ENCODE peak calls at places on chromosomes 13 and 19, in eight cellular contexts. One of them, this sample, is unnamed.
A peak's percentile ranks its signal among the peaks of the same experiment; 100 is the strongest.

GRCh38 chr13:102195566-102196462 is 206.0 kb downstream of the FGF14 start:
- DNase-seq in PC-3: peak; percentile 21
- DNase-seq in tibial nerve: no peak
- DNase-seq in CD4-positive, alpha-beta T cell: no peak
- DNase-seq in GM10248: no peak
- DNase-seq in cardiac muscle cell: no peak
- DNase-seq in left ventricle myocardium inferior: no peak
- DNase-seq in ovary: no peak
- DNase-seq in this sample: no peak

GRCh38 chr13:108313382-108313781 is 43.9 kb downstream of the TNFSF13B start:
- DNase-seq in cardiac muscle cell: no peak
- DNase-seq in PC-3: no peak
- DNase-seq in tibial nerve: no peak
- DNase-seq in CD4-positive, alpha-beta T cell: no peak
- DNase-seq in ovary: no peak
- DNase-seq in left ventricle myocardium inferior: no peak
- DNase-seq in GM10248: no peak
- DNase-seq in this sample: no peak

GRCh38 chr19:3506384-3507340 is 551 bp downstream of the FZR1 start:
- DNase-seq in CD4-positive, alpha-beta T cell: no peak
- DNase-seq in tibial nerve: peak; percentile 12
- DNase-seq in PC-3: peak; percentile 7
- DNase-seq in cardiac muscle cell: no peak
- DNase-seq in left ventricle myocardium inferior: peak; percentile 42
- DNase-seq in GM10248: peak; percentile 55
- DNase-seq in ovary: peak; percentile 74
- DNase-seq in this sample: peak; percentile 5

GRCh38 chr13:28045861-28046260 is 54.5 kb downstream of the FLT3 start:
- DNase-seq in PC-3: no peak
- DNase-seq in ovary: no peak
- DNase-seq in cardiac muscle cell: no peak
- DNase-seq in CD4-positive, alpha-beta T cell: no peak
- DNase-seq in GM10248: no peak
- DNase-seq in left ventricle myocardium inferior: no peak
- DNase-seq in tibial nerve: no peak
- DNase-seq in this sample: no peak

GRCh38 chr13:75357576-75358295 is 124.2 kb downstream of the TBC1D4 start:
- DNase-seq in PC-3: peak; percentile 76
- DNase-seq in ovary: no peak
- DNase-seq in GM10248: peak; percentile 67
- DNase-seq in left ventricle myocardium inferior: no peak
- DNase-seq in cardiac muscle cell: peak; percentile 79
- DNase-seq in tibial nerve: no peak
- DNase-seq in CD4-positive, alpha-beta T cell: peak; percentile 23
- DNase-seq in this sample: peak; percentile 46

GRCh38 chr19:7642295-7643046 is 5.6 kb downstream of the STXBP2 start:
- DNase-seq in tibial nerve: no peak
- DNase-seq in PC-3: no peak
- DNase-seq in cardiac muscle cell: no peak
- DNase-seq in ovary: no peak
- DNase-seq in GM10248: no peak
- DNase-seq in left ventricle myocardium inferior: no peak
- DNase-seq in CD4-positive, alpha-beta T cell: no peak
- DNase-seq in this sample: no peak

GRCh38 chr13:42114912-42115311 is 66.5 kb downstream of the DGKH start:
- DNase-seq in PC-3: peak; percentile 42
- DNase-seq in tibial nerve: no peak
- DNase-seq in cardiac muscle cell: no peak
- DNase-seq in GM10248: no peak
- DNase-seq in left ventricle myocardium inferior: no peak
- DNase-seq in CD4-positive, alpha-beta T cell: no peak
- DNase-seq in ovary: no peak
- DNase-seq in this sample: no peak

GRCh38 chr19:17883627-17884413 is 12.1 kb downstream of the SLC5A5 start:
- DNase-seq in tibial nerve: no peak
- DNase-seq in ovary: no peak
- DNase-seq in left ventricle myocardium inferior: no peak
- DNase-seq in cardiac muscle cell: no peak
- DNase-seq in PC-3: no peak
- DNase-seq in CD4-positive, alpha-beta T cell: no peak
- DNase-seq in GM10248: no peak
- DNase-seq in this sample: no peak

GRCh38 chr13:45833663-45834062 is 17.9 kb downstream of the SIAH3 start:
- DNase-seq in ovary: no peak
- DNase-seq in PC-3: peak; percentile 64
- DNase-seq in CD4-positive, alpha-beta T cell: no peak
- DNase-seq in GM10248: no peak
- DNase-seq in cardiac muscle cell: peak; percentile 20
- DNase-seq in tibial nerve: no peak
- DNase-seq in left ventricle myocardium inferior: peak; percentile 35
- DNase-seq in this sample: no peak

GRCh38 chr13:20525601-20526544 is at the start of gene CRYL1:
- DNase-seq in tibial nerve: peak; percentile 58
- DNase-seq in cardiac muscle cell: peak; percentile 66
- DNase-seq in CD4-positive, alpha-beta T cell: peak; percentile 56
- DNase-seq in PC-3: peak; percentile 83
- DNase-seq in left ventricle myocardium inferior: peak; percentile 89
- DNase-seq in GM10248: peak; percentile 85
- DNase-seq in ovary: peak; percentile 78
- DNase-seq in this sample: peak; percentile 78

GRCh38 chr19:17627921-17628320 is 60.2 kb downstream of the UNC13A start:
- DNase-seq in CD4-positive, alpha-beta T cell: no peak
- DNase-seq in PC-3: no peak
- DNase-seq in ovary: no peak
- DNase-seq in GM10248: no peak
- DNase-seq in left ventricle myocardium inferior: no peak
- DNase-seq in cardiac muscle cell: no peak
- DNase-seq in tibial nerve: no peak
- DNase-seq in this sample: no peak

GRCh38 chr19:28710278-28710677 is 502.7 kb downstream of the UQCRFS1 start:
- DNase-seq in cardiac muscle cell: peak; percentile 82
- DNase-seq in GM10248: no peak
- DNase-seq in PC-3: peak; percentile 65
- DNase-seq in tibial nerve: peak; percentile 28
- DNase-seq in left ventricle myocardium inferior: no peak
- DNase-seq in ovary: no peak
- DNase-seq in CD4-positive, alpha-beta T cell: no peak
- DNase-seq in this sample: peak; percentile 19

GRCh38 chr13:83340170-83340569 is 542.1 kb downstream of the SLITRK1 start:
- DNase-seq in tibial nerve: no peak
- DNase-seq in PC-3: no peak
- DNase-seq in GM10248: no peak
- DNase-seq in left ventricle myocardium inferior: no peak
- DNase-seq in CD4-positive, alpha-beta T cell: no peak
- DNase-seq in cardiac muscle cell: no peak
- DNase-seq in ovary: no peak
- DNase-seq in this sample: no peak

GRCh38 chr19:50697414-50698124 is 22.0 kb downstream of the SHANK1 start:
- DNase-seq in GM10248: no peak
- DNase-seq in PC-3: no peak
- DNase-seq in left ventricle myocardium inferior: no peak
- DNase-seq in ovary: no peak
- DNase-seq in tibial nerve: no peak
- DNase-seq in CD4-positive, alpha-beta T cell: no peak
- DNase-seq in cardiac muscle cell: no peak
- DNase-seq in this sample: no peak

GRCh38 chr19:10871711-10872550 is 578 bp downstream of the CARM1 start:
- DNase-seq in CD4-positive, alpha-beta T cell: peak; percentile 20
- DNase-seq in PC-3: peak; percentile 19
- DNase-seq in tibial nerve: no peak
- DNase-seq in GM10248: no peak
- DNase-seq in left ventricle myocardium inferior: peak; percentile 52
- DNase-seq in cardiac muscle cell: peak; percentile 21
- DNase-seq in ovary: peak; percentile 77
- DNase-seq in this sample: no peak

GRCh38 chr19:30649934-30650614 is 277.9 kb downstream of the ZNF536 start:
- DNase-seq in tibial nerve: peak; percentile 40
- DNase-seq in ovary: no peak
- DNase-seq in cardiac muscle cell: peak; percentile 63
- DNase-seq in PC-3: peak; percentile 54
- DNase-seq in left ventricle myocardium inferior: no peak
- DNase-seq in GM10248: peak; percentile 57
- DNase-seq in CD4-positive, alpha-beta T cell: no peak
- DNase-seq in this sample: peak; percentile 11

GRCh38 chr13:20197361-20197834 is 4.7 kb upstream of the GJB2 start:
- DNase-seq in cardiac muscle cell: peak; percentile 58
- DNase-seq in tibial nerve: no peak
- DNase-seq in left ventricle myocardium inferior: no peak
- DNase-seq in GM10248: peak; percentile 50
- DNase-seq in CD4-positive, alpha-beta T cell: peak; percentile 19
- DNase-seq in ovary: no peak
- DNase-seq in PC-3: peak; percentile 83
- DNase-seq in this sample: no peak

GRCh38 chr19:4639531-4640246 is 373 bp downstream of the TNFAIP8L1 start:
- DNase-seq in GM10248: peak; percentile 45
- DNase-seq in cardiac muscle cell: no peak
- DNase-seq in ovary: peak; percentile 75
- DNase-seq in tibial nerve: no peak
- DNase-seq in CD4-positive, alpha-beta T cell: no peak
- DNase-seq in PC-3: no peak
- DNase-seq in left ventricle myocardium inferior: no peak
- DNase-seq in this sample: no peak

GRCh38 chr19:34573226-34573864 is 91.8 kb downstream of the WTIP start:
- DNase-seq in left ventricle myocardium inferior: no peak
- DNase-seq in GM10248: no peak
- DNase-seq in tibial nerve: no peak
- DNase-seq in ovary: no peak
- DNase-seq in cardiac muscle cell: no peak
- DNase-seq in PC-3: no peak
- DNase-seq in CD4-positive, alpha-beta T cell: no peak
- DNase-seq in this sample: no peak

GRCh38 chr13:106036870-106037269 is 498.6 kb downstream of the EFNB2 start:
- DNase-seq in GM10248: no peak
- DNase-seq in left ventricle myocardium inferior: no peak
- DNase-seq in cardiac muscle cell: no peak
- DNase-seq in CD4-positive, alpha-beta T cell: no peak
- DNase-seq in PC-3: peak; percentile 5
- DNase-seq in ovary: no peak
- DNase-seq in tibial nerve: no peak
- DNase-seq in this sample: no peak

GRCh38 chr13:106034201-106034600 is 501.3 kb downstream of the EFNB2 start:
- DNase-seq in ovary: no peak
- DNase-seq in CD4-positive, alpha-beta T cell: no peak
- DNase-seq in PC-3: no peak
- DNase-seq in left ventricle myocardium inferior: no peak
- DNase-seq in GM10248: no peak
- DNase-seq in cardiac muscle cell: peak; percentile 53
- DNase-seq in tibial nerve: no peak
- DNase-seq in this sample: no peak

GRCh38 chr13:106029901-106030300 is 505.6 kb downstream of the EFNB2 start:
- DNase-seq in PC-3: no peak
- DNase-seq in left ventricle myocardium inferior: no peak
- DNase-seq in ovary: no peak
- DNase-seq in CD4-positive, alpha-beta T cell: no peak
- DNase-seq in cardiac muscle cell: no peak
- DNase-seq in GM10248: no peak
- DNase-seq in tibial nerve: no peak
- DNase-seq in this sample: no peak

GRCh38 chr13:106028916-106029315 is 506.5 kb downstream of the EFNB2 start:
- DNase-seq in GM10248: no peak
- DNase-seq in tibial nerve: no peak
- DNase-seq in ovary: no peak
- DNase-seq in left ventricle myocardium inferior: no peak
- DNase-seq in cardiac muscle cell: peak; percentile 2
- DNase-seq in CD4-positive, alpha-beta T cell: no peak
- DNase-seq in PC-3: no peak
- DNase-seq in this sample: no peak

DNA sequence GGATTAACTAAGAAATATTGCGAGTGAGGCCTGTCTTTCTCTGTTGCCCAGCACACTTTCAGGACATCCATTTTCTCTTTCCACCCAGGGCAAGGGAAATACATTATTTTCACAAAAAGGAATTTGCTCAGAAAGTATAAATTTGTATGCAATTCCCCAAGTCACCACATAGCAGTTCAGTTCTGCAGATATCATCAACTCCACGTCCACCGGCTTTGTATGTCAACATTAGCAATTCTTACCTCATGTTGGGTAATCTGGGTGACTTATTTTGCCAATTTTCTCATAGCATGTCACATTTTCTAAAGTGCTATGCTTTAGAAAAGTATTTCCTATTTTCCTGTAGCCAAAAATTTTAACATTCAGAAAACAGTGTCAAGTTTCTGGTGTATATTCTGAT is 501.8 kb downstream of the EFNB2 start:
- DNase-seq in PC-3: peak; percentile 49
- DNase-seq in cardiac muscle cell: peak; percentile 87
- DNase-seq in tibial nerve: no peak
- DNase-seq in left ventricle myocardium inferior: no peak
- DNase-seq in CD4-positive, alpha-beta T cell: no peak
- DNase-seq in ovary: no peak
- DNase-seq in GM10248: no peak
- DNase-seq in this sample: no peak
- TF ChIP-seq CTCF in PC-3: peak; percentile 38
- TF ChIP-seq CTCF in cardiac muscle cell: peak; percentile 51
- TF ChIP-seq CTCF in tibial nerve: peak; percentile 21
- TF ChIP-seq CTCF in left ventricle myocardium inferior: peak; percentile 24
- TF ChIP-seq CTCF in CD4-positive, alpha-beta T cell: no peak
- TF ChIP-seq CTCF in ovary: no peak
- TF ChIP-seq CTCF in GM10248: no peak
- TF ChIP-seq CTCF in this sample: no peak

DNA sequence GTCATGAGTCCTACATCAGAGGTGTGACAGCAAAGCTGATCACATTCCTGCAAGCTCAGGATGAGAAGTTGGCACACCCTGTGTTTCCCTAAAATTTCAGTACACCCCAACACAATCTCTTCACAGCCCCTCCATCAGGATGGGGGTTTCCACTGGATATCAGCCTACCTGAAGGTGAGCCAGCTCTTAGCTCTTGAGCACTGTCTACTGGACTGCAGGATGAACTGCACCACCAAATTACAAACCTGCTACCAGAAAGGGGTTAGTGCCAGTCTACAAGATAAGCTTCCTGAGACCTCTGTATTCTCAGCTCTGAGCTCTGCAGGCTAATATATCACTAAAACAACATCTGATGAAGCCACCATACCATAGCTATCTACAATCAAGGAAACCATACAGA is 1616.2 kb upstream of the SPRY2 start:
- DNase-seq in CD4-positive, alpha-beta T cell: no peak
- DNase-seq in left ventricle myocardium inferior: no peak
- DNase-seq in ovary: no peak
- DNase-seq in PC-3: no peak
- DNase-seq in tibial nerve: no peak
- DNase-seq in cardiac muscle cell: no peak
- DNase-seq in GM10248: no peak
- DNase-seq in this sample: no peak
- TF ChIP-seq CTCF in CD4-positive, alpha-beta T cell: no peak
- TF ChIP-seq CTCF in left ventricle myocardium inferior: no peak
- TF ChIP-seq CTCF in ovary: no peak
- TF ChIP-seq CTCF in PC-3: peak; percentile 27
- TF ChIP-seq CTCF in tibial nerve: no peak
- TF ChIP-seq CTCF in cardiac muscle cell: no peak
- TF ChIP-seq CTCF in GM10248: peak; percentile 3
- TF ChIP-seq CTCF in this sample: no peak

GRCh38 chr13:51044023-51044665 is 66.9 kb downstream of the C13orf42 start:
- DNase-seq in tibial nerve: no peak
- DNase-seq in cardiac muscle cell: no peak
- DNase-seq in ovary: no peak
- DNase-seq in left ventricle myocardium inferior: no peak
- DNase-seq in PC-3: no peak
- DNase-seq in GM10248: no peak
- DNase-seq in CD4-positive, alpha-beta T cell: no peak
- DNase-seq in this sample: no peak
- TF ChIP-seq CTCF in tibial nerve: no peak
- TF ChIP-seq CTCF in cardiac muscle cell: no peak
- TF ChIP-seq CTCF in ovary: no peak
- TF ChIP-seq CTCF in left ventricle myocardium inferior: no peak
- TF ChIP-seq CTCF in PC-3: peak; percentile 23
- TF ChIP-seq CTCF in GM10248: no peak
- TF ChIP-seq CTCF in CD4-positive, alpha-beta T cell: no peak
- TF ChIP-seq CTCF in this sample: no peak

GRCh38 chr13:112587359-112587766 is 590 bp downstream of the TUBGCP3 start:
- DNase-seq in cardiac muscle cell: peak; percentile 90
- DNase-seq in CD4-positive, alpha-beta T cell: peak; percentile 43
- DNase-seq in PC-3: peak; percentile 74
- DNase-seq in GM10248: peak; percentile 84
- DNase-seq in left ventricle myocardium inferior: peak; percentile 85
- DNase-seq in ovary: peak; percentile 94
- DNase-seq in tibial nerve: peak; percentile 62
- DNase-seq in this sample: peak; percentile 91
- TF ChIP-seq CTCF in cardiac muscle cell: peak; percentile 28
- TF ChIP-seq CTCF in CD4-positive, alpha-beta T cell: no peak
- TF ChIP-seq CTCF in PC-3: peak; percentile 14
- TF ChIP-seq CTCF in GM10248: peak; percentile 13
- TF ChIP-seq CTCF in left ventricle myocardium inferior: no peak
- TF ChIP-seq CTCF in ovary: no peak
- TF ChIP-seq CTCF in tibial nerve: no peak
- TF ChIP-seq CTCF in this sample: peak; percentile 1

This sample was measured in HL-60.